ENCODE peak calls at places on chromosomes 16 and 17, in nine cellular contexts. X is anterior cingulate cortex; Y is WERI-Rb-1; V is SK-N-MC; K is right lobe of liver; P is fibroblast of gingiva; E is CD8-positive, alpha-beta memory T cell; W is cardiac fibroblast; S is activated T-helper 1 cell treated with anti-CD3 and anti-CD28 coated beads, Interleukin-12 subunit alpha, Interleukin-12 subunit beta, Interleukin-2, Interleukin-4 antibody, amounts not matched to agents 30 ng/mL and 10 ng/mL and 1 ng/mL, durations not matched to agents 14 hours and 24 hours and 36 hours. O is an unnamed sample.

GRCh38 chr17:14321476-14321949 is 20.6 kb downstream of the HS3ST3B1 start:
- DNase-seq in W (no peak), E (no peak), Y (no peak), V (no peak), X (no peak), K (no peak), S (no peak), P (no peak), O (no peak)

GRCh38 chr17:45403906-45404490 is 28.7 kb downstream of the ARHGAP27 start:
- DNase-seq in S (no peak), Y (no peak), X (no peak), K (no peak), P (no peak), V (no peak), E (no peak), W (no peak), O (peak; percentile 16)

GRCh38 chr17:76000016-76000754 is 470 bp upstream of the CDK3 start:
- DNase-seq in V (no peak), X (no peak), E (peak; percentile 36), K (peak; percentile 49), P (no peak), Y (peak; percentile 81), W (peak; percentile 40), S (peak; percentile 45), O (peak; percentile 86)

GRCh38 chr17:77115947-77116346 is 24.8 kb upstream of the SEC14L1 start:
- DNase-seq in E (no peak), P (no peak), S (no peak), Y (no peak), K (no peak), V (no peak), X (no peak), W (no peak), O (no peak)

GRCh38 chr16:11669380-11670146 is 1.3 kb downstream of the SNN start:
- DNase-seq in X (peak; percentile 47), Y (no peak), P (peak; percentile 22), E (no peak), V (no peak), W (peak; percentile 38), K (peak; percentile 65), S (no peak), O (peak; percentile 70)

GRCh38 chr17:19345067-19345460 is 17.5 kb downstream of the B9D1 start:
- DNase-seq in K (no peak), W (no peak), X (no peak), S (no peak), P (no peak), E (no peak), Y (no peak), V (no peak), O (no peak)

GRCh38 chr17:42252528-42253172 is 23.5 kb downstream of the STAT5B start:
- DNase-seq in S (no peak), W (peak; percentile 30), K (no peak), Y (no peak), V (no peak), P (peak; percentile 30), E (no peak), X (no peak), O (no peak)

GRCh38 chr16:12162151-12162559 is 185.6 kb downstream of the SNX29 start:
- DNase-seq in P (peak; percentile 46), S (no peak), E (no peak), Y (no peak), V (no peak), W (peak; percentile 69), X (no peak), K (no peak), O (no peak)

GRCh38 chr17:40290629-40291296 is 3.1 kb downstream of the CDC6 start:
- DNase-seq in P (peak; percentile 97), W (peak; percentile 92), V (no peak), K (no peak), X (no peak), Y (peak; percentile 70), S (peak; percentile 15), E (no peak), O (peak; percentile 40)

GRCh38 chr17:27550974-27551505 is 79.9 kb upstream of the LGALS9 start:
- DNase-seq in K (no peak), S (no peak), E (no peak), X (no peak), V (no peak), W (no peak), Y (no peak), P (no peak), O (no peak)